ENCODE peak calls at places on chromosomes 11 and 22, in eight cellular contexts. V, X, Z, O, S, M, R and P are unnamed samples.

GRCh38 chr11:114102993-114103896 is 43.7 kb downstream of the ZBTB16 start:
- DNase-seq in X (peak; percentile 41), R (no peak), V (no peak), S (no peak), Z (peak; percentile 5), M (no peak), O (no peak), P (no peak)

GRCh38 chr11:33319965-33320813 is 63.0 kb downstream of the HIPK3 start:
- DNase-seq in R (no peak), Z (no peak), X (no peak), M (no peak), V (no peak), O (no peak), S (no peak), P (no peak)

GRCh38 chr11:7691759-7692334 is 14.4 kb downstream of the OVCH2 start:
- DNase-seq in S (no peak), V (no peak), R (no peak), X (no peak), Z (no peak), O (no peak), M (no peak), P (no peak)

GRCh38 chr11:24714601-24715000 is 217.7 kb downstream of the LUZP2 start:
- DNase-seq in S (no peak), R (no peak), O (no peak), V (no peak), M (no peak), X (no peak), Z (no peak), P (no peak)

GRCh38 chr11:95895815-95896214 is 28.1 kb downstream of the MTMR2 start:
- DNase-seq in O (no peak), Z (no peak), M (no peak), X (no peak), V (no peak), R (no peak), S (peak; percentile 18), P (no peak)

GRCh38 chr11:296976-297665 is 2.2 kb downstream of the IFITM5 start:
- DNase-seq in S (no peak), M (no peak), V (no peak), Z (no peak), X (peak; percentile 63), R (peak; percentile 78), O (no peak), P (no peak)

GRCh38 chr22:42335839-42336378 is 65.5 kb upstream of the TCF20 start:
- DNase-seq in R (no peak), O (no peak), X (no peak), S (no peak), Z (no peak), V (no peak), M (no peak), P (no peak)

GRCh38 chr11:78898376-78898775 is 323.7 kb upstream of the NARS2 start:
- DNase-seq in Z (no peak), X (no peak), M (no peak), R (no peak), O (no peak), S (no peak), V (no peak), P (no peak)

GRCh38 chr11:102513869-102514268 is 16.7 kb downstream of the MMP7 start:
- DNase-seq in X (peak; percentile 96), V (no peak), M (no peak), O (no peak), Z (no peak), S (no peak), R (no peak), P (peak; percentile 70)

GRCh38 chr11:11584937-11585336 is 36.9 kb downstream of the GALNT18 start:
- DNase-seq in X (no peak), M (no peak), V (no peak), S (no peak), R (no peak), O (no peak), Z (no peak), P (no peak)

GRCh38 chr11:64385953-64386704 is 27.2 kb downstream of the RPS6KA4 start:
- DNase-seq in V (no peak), X (no peak), Z (peak; percentile 33), R (no peak), M (no peak), S (no peak), O (no peak), P (no peak)

GRCh38 chr11:35139883-35140282 is 912 bp downstream of the CD44 start:
- DNase-seq in X (no peak), V (no peak), O (no peak), M (no peak), S (no peak), R (no peak), Z (no peak), P (no peak)
- TF ChIP-seq POLR2AphosphoS5 in X (no peak), V (no peak), O (no peak), M (no peak), S (no peak), R (no peak), Z (no peak), P (no peak)

DNA sequence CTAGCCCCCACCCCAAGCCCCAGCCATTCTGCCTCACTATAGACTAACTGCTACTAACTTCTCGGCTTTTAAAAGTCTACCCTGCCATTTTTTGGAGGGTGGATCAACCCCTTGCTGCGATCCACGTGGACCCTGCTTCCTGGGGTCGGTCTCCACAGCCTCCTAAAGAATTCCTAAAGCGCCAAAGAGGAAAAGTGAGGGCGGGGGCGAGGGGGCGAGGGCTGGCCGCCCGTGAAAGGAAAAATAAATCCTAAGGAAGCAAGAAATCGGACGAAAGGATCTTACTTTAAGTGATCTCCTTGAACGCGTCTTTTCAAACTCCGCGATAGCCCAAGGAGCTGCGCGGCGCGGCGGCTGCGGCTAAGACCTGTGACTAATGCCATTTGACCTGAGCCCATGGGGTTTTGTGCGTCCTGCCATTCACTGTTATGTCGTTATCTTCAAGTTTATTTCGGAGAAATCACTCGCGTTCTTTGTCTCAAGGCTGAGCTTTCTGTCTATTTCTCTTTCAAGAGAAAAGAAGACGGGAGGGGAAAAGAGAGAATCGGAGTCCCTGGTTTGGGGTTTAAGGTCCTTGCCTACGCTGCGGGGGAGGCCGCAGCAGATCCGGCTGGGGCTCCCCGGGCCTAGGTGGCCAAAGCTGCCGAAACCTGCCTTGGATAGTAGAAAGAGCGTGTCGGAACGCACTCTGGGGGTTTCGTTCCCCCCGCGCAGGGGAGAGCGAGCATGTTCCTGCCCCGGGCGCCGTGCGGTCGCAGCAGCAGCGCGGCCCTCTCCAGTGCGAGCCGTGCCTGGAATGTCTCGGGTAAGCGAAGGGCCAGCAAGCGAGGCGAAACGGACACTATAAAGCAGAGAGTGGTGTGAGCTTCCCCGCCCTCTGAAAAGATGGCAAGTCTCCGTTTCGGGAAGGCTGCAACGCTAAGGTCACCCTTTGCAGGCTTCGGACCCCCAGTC is 2.8 kb upstream of the DBX1 start:
- DNase-seq in R (peak; percentile 84), Z (no peak), S (no peak), O (no peak), V (no peak), X (no peak), M (peak; percentile 79), P (no peak)
- H3K4me3 ChIP-seq in R (no peak overlapping the region), Z (no peak overlapping the region), S (no peak overlapping the region), O (peak overlapping the region; percentile 29), V (peak overlapping the region; percentile 9), X (peak overlapping the region; percentile 29), M (peak overlapping the region; percentile 20), P (peak overlapping the region; percentile 18)

DNA sequence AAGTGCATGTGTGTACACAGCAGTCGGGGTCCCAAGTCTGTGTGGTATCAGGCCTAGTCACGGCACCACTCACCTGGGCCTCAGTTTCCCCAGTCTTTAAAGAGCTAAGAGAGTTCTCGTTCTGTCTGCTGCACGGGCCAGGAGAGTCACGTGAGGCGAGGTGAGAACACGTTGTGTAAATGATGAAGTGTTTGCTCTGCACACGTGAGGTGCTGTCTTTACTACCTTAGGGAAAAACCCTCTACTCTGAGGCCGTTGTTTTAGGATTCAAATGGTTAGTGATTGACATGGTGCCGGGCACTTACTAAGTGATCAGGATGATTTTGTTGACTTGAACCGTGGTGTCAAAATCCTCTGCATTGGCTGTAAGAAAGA is 86.5 kb upstream of the PPARA start:
- DNase-seq in Z (no peak), R (no peak), V (peak; percentile 44), S (no peak), M (no peak), O (peak; percentile 74), X (peak; percentile 66), P (peak; percentile 21)
- TF ChIP-seq EP300 in Z (no peak), R (no peak), V (no peak), S (no peak), M (no peak), O (no peak), X (no peak), P (no peak)

GRCh38 chr11:1879941-1880720 is 11.6 kb downstream of the PRR33 start:
- DNase-seq in O (peak; percentile 92), V (no peak), X (peak; percentile 88), R (peak; percentile 78), M (no peak), Z (no peak), S (no peak), P (no peak)
- TF ChIP-seq POLR2AphosphoS5 in O (no peak), V (no peak), X (no peak), R (no peak), M (no peak), Z (no peak), S (no peak), P (no peak)

GRCh38 chr11:116130122-116130521 is 625.9 kb upstream of the CADM1 start:
- DNase-seq in R (no peak), S (no peak), Z (no peak), V (no peak), X (no peak), M (peak; percentile 19), O (no peak), P (no peak)
- H3K4me3 ChIP-seq in R (no peak overlapping the region), S (no peak overlapping the region), Z (no peak overlapping the region), V (no peak overlapping the region), X (no peak overlapping the region), M (no peak overlapping the region), O (no peak overlapping the region), P (no peak overlapping the region)

GRCh38 chr11:129636926-129637325 is 178.7 kb upstream of the TMEM45B start:
- DNase-seq in Z (no peak), O (no peak), R (no peak), M (no peak), V (no peak), S (no peak), X (no peak), P (no peak)
- TF ChIP-seq EP300 in Z (no peak), O (no peak), R (no peak), M (no peak), V (no peak), S (no peak), X (no peak), P (no peak)